ENCODE peak calls at places on chromosomes 12 and 14, in nine cellular contexts. One of them, this sample, is unnamed.

GRCh38 chr14:95286649-95287048 is 33.1 kb downstream of the CLMN start:
- ATAC-seq in sciatic nerve: no peak
- ATAC-seq in left cardiac atrium: no peak
- ATAC-seq in activated CD8-positive, alpha-beta T cell treated with anti-CD3 and anti-CD28 coated beads, Interleukin-2, amount 10 ng/mL, durations not matched to agents 7 days and 5 days: no peak
- ATAC-seq in right cardiac atrium: no peak
- ATAC-seq in stimulated activated naive CD8-positive, alpha-beta T cell treated with anti-CD3 and anti-CD28 coated beads, Interleukin-15, amount 100 ng/mL, for 72 hours: no peak
- ATAC-seq in activated naive CD4-positive, alpha-beta T cell treated with anti-CD3 and anti-CD28 coated beads, Interleukin-2, amount 50 U/mL, for 72 hours: no peak
- ATAC-seq in CD4-positive, alpha-beta T cell: no peak
- ATAC-seq in aorta: no peak
- ATAC-seq in this sample: no peak

GRCh38 chr12:24741216-24741615 is 207.7 kb downstream of the BCAT1 start:
- ATAC-seq in sciatic nerve: no peak
- ATAC-seq in left cardiac atrium: no peak
- ATAC-seq in activated CD8-positive, alpha-beta T cell treated with anti-CD3 and anti-CD28 coated beads, Interleukin-2, amount 10 ng/mL, durations not matched to agents 7 days and 5 days: no peak
- ATAC-seq in right cardiac atrium: no peak
- ATAC-seq in stimulated activated naive CD8-positive, alpha-beta T cell treated with anti-CD3 and anti-CD28 coated beads, Interleukin-15, amount 100 ng/mL, for 72 hours: no peak
- ATAC-seq in activated naive CD4-positive, alpha-beta T cell treated with anti-CD3 and anti-CD28 coated beads, Interleukin-2, amount 50 U/mL, for 72 hours: no peak
- ATAC-seq in CD4-positive, alpha-beta T cell: no peak
- ATAC-seq in aorta: no peak
- ATAC-seq in this sample: no peak

GRCh38 chr14:61710853-61711817 is 15.8 kb downstream of the HIF1A start:
- ATAC-seq in sciatic nerve: no peak
- ATAC-seq in left cardiac atrium: no peak
- ATAC-seq in activated CD8-positive, alpha-beta T cell treated with anti-CD3 and anti-CD28 coated beads, Interleukin-2, amount 10 ng/mL, durations not matched to agents 7 days and 5 days: peak; percentile 40
- ATAC-seq in right cardiac atrium: no peak
- ATAC-seq in stimulated activated naive CD8-positive, alpha-beta T cell treated with anti-CD3 and anti-CD28 coated beads, Interleukin-15, amount 100 ng/mL, for 72 hours: no peak
- ATAC-seq in activated naive CD4-positive, alpha-beta T cell treated with anti-CD3 and anti-CD28 coated beads, Interleukin-2, amount 50 U/mL, for 72 hours: peak; percentile 17
- ATAC-seq in CD4-positive, alpha-beta T cell: peak; percentile 37
- ATAC-seq in aorta: no peak
- ATAC-seq in this sample: no peak

GRCh38 chr14:56358265-56358664 is 221.3 kb upstream of the TMEM260 start:
- ATAC-seq in sciatic nerve: no peak
- ATAC-seq in left cardiac atrium: no peak
- ATAC-seq in activated CD8-positive, alpha-beta T cell treated with anti-CD3 and anti-CD28 coated beads, Interleukin-2, amount 10 ng/mL, durations not matched to agents 7 days and 5 days: no peak
- ATAC-seq in right cardiac atrium: no peak
- ATAC-seq in stimulated activated naive CD8-positive, alpha-beta T cell treated with anti-CD3 and anti-CD28 coated beads, Interleukin-15, amount 100 ng/mL, for 72 hours: peak; percentile 43
- ATAC-seq in activated naive CD4-positive, alpha-beta T cell treated with anti-CD3 and anti-CD28 coated beads, Interleukin-2, amount 50 U/mL, for 72 hours: peak; percentile 78
- ATAC-seq in CD4-positive, alpha-beta T cell: no peak
- ATAC-seq in aorta: no peak
- ATAC-seq in this sample: no peak

GRCh38 chr14:53999061-53999488 is 42.5 kb upstream of the BMP4 start:
- ATAC-seq in sciatic nerve: no peak
- ATAC-seq in left cardiac atrium: no peak
- ATAC-seq in activated CD8-positive, alpha-beta T cell treated with anti-CD3 and anti-CD28 coated beads, Interleukin-2, amount 10 ng/mL, durations not matched to agents 7 days and 5 days: no peak
- ATAC-seq in right cardiac atrium: no peak
- ATAC-seq in stimulated activated naive CD8-positive, alpha-beta T cell treated with anti-CD3 and anti-CD28 coated beads, Interleukin-15, amount 100 ng/mL, for 72 hours: no peak
- ATAC-seq in activated naive CD4-positive, alpha-beta T cell treated with anti-CD3 and anti-CD28 coated beads, Interleukin-2, amount 50 U/mL, for 72 hours: no peak
- ATAC-seq in CD4-positive, alpha-beta T cell: no peak
- ATAC-seq in aorta: no peak
- ATAC-seq in this sample: no peak

GRCh38 chr14:104085032-104085888 is at the start of gene ASPG:
- ATAC-seq in sciatic nerve: peak; percentile 69
- ATAC-seq in left cardiac atrium: peak; percentile 53
- ATAC-seq in activated CD8-positive, alpha-beta T cell treated with anti-CD3 and anti-CD28 coated beads, Interleukin-2, amount 10 ng/mL, durations not matched to agents 7 days and 5 days: peak; percentile 62
- ATAC-seq in right cardiac atrium: peak; percentile 50
- ATAC-seq in stimulated activated naive CD8-positive, alpha-beta T cell treated with anti-CD3 and anti-CD28 coated beads, Interleukin-15, amount 100 ng/mL, for 72 hours: peak; percentile 34
- ATAC-seq in activated naive CD4-positive, alpha-beta T cell treated with anti-CD3 and anti-CD28 coated beads, Interleukin-2, amount 50 U/mL, for 72 hours: peak; percentile 75
- ATAC-seq in CD4-positive, alpha-beta T cell: peak; percentile 62
- ATAC-seq in aorta: peak; percentile 44
- ATAC-seq in this sample: peak; percentile 29

GRCh38 chr14:24874514-24875202 is 175.3 kb downstream of the STXBP6 start:
- ATAC-seq in sciatic nerve: no peak
- ATAC-seq in left cardiac atrium: no peak
- ATAC-seq in activated CD8-positive, alpha-beta T cell treated with anti-CD3 and anti-CD28 coated beads, Interleukin-2, amount 10 ng/mL, durations not matched to agents 7 days and 5 days: no peak
- ATAC-seq in right cardiac atrium: no peak
- ATAC-seq in stimulated activated naive CD8-positive, alpha-beta T cell treated with anti-CD3 and anti-CD28 coated beads, Interleukin-15, amount 100 ng/mL, for 72 hours: no peak
- ATAC-seq in activated naive CD4-positive, alpha-beta T cell treated with anti-CD3 and anti-CD28 coated beads, Interleukin-2, amount 50 U/mL, for 72 hours: no peak
- ATAC-seq in CD4-positive, alpha-beta T cell: no peak
- ATAC-seq in aorta: no peak
- ATAC-seq in this sample: no peak

GRCh38 chr12:90390947-90391346 is 564.0 kb downstream of the CCER1 start:
- ATAC-seq in sciatic nerve: no peak
- ATAC-seq in left cardiac atrium: no peak
- ATAC-seq in activated CD8-positive, alpha-beta T cell treated with anti-CD3 and anti-CD28 coated beads, Interleukin-2, amount 10 ng/mL, durations not matched to agents 7 days and 5 days: no peak
- ATAC-seq in right cardiac atrium: no peak
- ATAC-seq in stimulated activated naive CD8-positive, alpha-beta T cell treated with anti-CD3 and anti-CD28 coated beads, Interleukin-15, amount 100 ng/mL, for 72 hours: no peak
- ATAC-seq in activated naive CD4-positive, alpha-beta T cell treated with anti-CD3 and anti-CD28 coated beads, Interleukin-2, amount 50 U/mL, for 72 hours: no peak
- ATAC-seq in CD4-positive, alpha-beta T cell: no peak
- ATAC-seq in aorta: no peak
- ATAC-seq in this sample: no peak

GRCh38 chr12:54984602-54985376 is at the start of gene TESPA1:
- ATAC-seq in sciatic nerve: peak; percentile 88
- ATAC-seq in left cardiac atrium: peak; percentile 82
- ATAC-seq in activated CD8-positive, alpha-beta T cell treated with anti-CD3 and anti-CD28 coated beads, Interleukin-2, amount 10 ng/mL, durations not matched to agents 7 days and 5 days: peak; percentile 85
- ATAC-seq in right cardiac atrium: peak; percentile 81
- ATAC-seq in stimulated activated naive CD8-positive, alpha-beta T cell treated with anti-CD3 and anti-CD28 coated beads, Interleukin-15, amount 100 ng/mL, for 72 hours: peak; percentile 93
- ATAC-seq in activated naive CD4-positive, alpha-beta T cell treated with anti-CD3 and anti-CD28 coated beads, Interleukin-2, amount 50 U/mL, for 72 hours: peak; percentile 86
- ATAC-seq in CD4-positive, alpha-beta T cell: peak; percentile 87
- ATAC-seq in aorta: peak; percentile 53
- ATAC-seq in this sample: peak; percentile 43

GRCh38 chr12:81080431-81080983 is 2.6 kb downstream of the ACSS3 start:
- ATAC-seq in sciatic nerve: peak; percentile 54
- ATAC-seq in left cardiac atrium: peak; percentile 21
- ATAC-seq in activated CD8-positive, alpha-beta T cell treated with anti-CD3 and anti-CD28 coated beads, Interleukin-2, amount 10 ng/mL, durations not matched to agents 7 days and 5 days: no peak
- ATAC-seq in right cardiac atrium: peak; percentile 44
- ATAC-seq in stimulated activated naive CD8-positive, alpha-beta T cell treated with anti-CD3 and anti-CD28 coated beads, Interleukin-15, amount 100 ng/mL, for 72 hours: no peak
- ATAC-seq in activated naive CD4-positive, alpha-beta T cell treated with anti-CD3 and anti-CD28 coated beads, Interleukin-2, amount 50 U/mL, for 72 hours: no peak
- ATAC-seq in CD4-positive, alpha-beta T cell: no peak
- ATAC-seq in aorta: peak; percentile 52
- ATAC-seq in this sample: no peak

GRCh38 chr12:1612196-1612595 is 16.8 kb upstream of the WNT5B start:
- ATAC-seq in sciatic nerve: peak; percentile 31
- ATAC-seq in left cardiac atrium: no peak
- ATAC-seq in activated CD8-positive, alpha-beta T cell treated with anti-CD3 and anti-CD28 coated beads, Interleukin-2, amount 10 ng/mL, durations not matched to agents 7 days and 5 days: no peak
- ATAC-seq in right cardiac atrium: no peak
- ATAC-seq in stimulated activated naive CD8-positive, alpha-beta T cell treated with anti-CD3 and anti-CD28 coated beads, Interleukin-15, amount 100 ng/mL, for 72 hours: no peak
- ATAC-seq in activated naive CD4-positive, alpha-beta T cell treated with anti-CD3 and anti-CD28 coated beads, Interleukin-2, amount 50 U/mL, for 72 hours: no peak
- ATAC-seq in CD4-positive, alpha-beta T cell: no peak
- ATAC-seq in aorta: no peak
- ATAC-seq in this sample: no peak

GRCh38 chr12:75713434-75713833 is 202.0 kb upstream of the KRR1 start:
- ATAC-seq in sciatic nerve: no peak
- ATAC-seq in left cardiac atrium: no peak
- ATAC-seq in activated CD8-positive, alpha-beta T cell treated with anti-CD3 and anti-CD28 coated beads, Interleukin-2, amount 10 ng/mL, durations not matched to agents 7 days and 5 days: no peak
- ATAC-seq in right cardiac atrium: no peak
- ATAC-seq in stimulated activated naive CD8-positive, alpha-beta T cell treated with anti-CD3 and anti-CD28 coated beads, Interleukin-15, amount 100 ng/mL, for 72 hours: no peak
- ATAC-seq in activated naive CD4-positive, alpha-beta T cell treated with anti-CD3 and anti-CD28 coated beads, Interleukin-2, amount 50 U/mL, for 72 hours: peak; percentile 69
- ATAC-seq in CD4-positive, alpha-beta T cell: no peak
- ATAC-seq in aorta: no peak
- ATAC-seq in this sample: no peak

GRCh38 chr12:100221523-100221922 is 20.9 kb downstream of the ACTR6 start:
- ATAC-seq in sciatic nerve: no peak
- ATAC-seq in left cardiac atrium: no peak
- ATAC-seq in activated CD8-positive, alpha-beta T cell treated with anti-CD3 and anti-CD28 coated beads, Interleukin-2, amount 10 ng/mL, durations not matched to agents 7 days and 5 days: no peak
- ATAC-seq in right cardiac atrium: no peak
- ATAC-seq in stimulated activated naive CD8-positive, alpha-beta T cell treated with anti-CD3 and anti-CD28 coated beads, Interleukin-15, amount 100 ng/mL, for 72 hours: no peak
- ATAC-seq in activated naive CD4-positive, alpha-beta T cell treated with anti-CD3 and anti-CD28 coated beads, Interleukin-2, amount 50 U/mL, for 72 hours: no peak
- ATAC-seq in CD4-positive, alpha-beta T cell: no peak
- ATAC-seq in aorta: no peak
- ATAC-seq in this sample: no peak

GRCh38 chr12:108477055-108477880 is 37.8 kb upstream of the FICD start:
- ATAC-seq in sciatic nerve: no peak
- ATAC-seq in left cardiac atrium: no peak
- ATAC-seq in activated CD8-positive, alpha-beta T cell treated with anti-CD3 and anti-CD28 coated beads, Interleukin-2, amount 10 ng/mL, durations not matched to agents 7 days and 5 days: no peak
- ATAC-seq in right cardiac atrium: no peak
- ATAC-seq in stimulated activated naive CD8-positive, alpha-beta T cell treated with anti-CD3 and anti-CD28 coated beads, Interleukin-15, amount 100 ng/mL, for 72 hours: no peak
- ATAC-seq in activated naive CD4-positive, alpha-beta T cell treated with anti-CD3 and anti-CD28 coated beads, Interleukin-2, amount 50 U/mL, for 72 hours: no peak
- ATAC-seq in CD4-positive, alpha-beta T cell: no peak
- ATAC-seq in aorta: no peak
- ATAC-seq in this sample: no peak

GRCh38 chr14:65296402-65296801 is 116.1 kb upstream of the FUT8 start:
- ATAC-seq in sciatic nerve: no peak
- ATAC-seq in left cardiac atrium: no peak
- ATAC-seq in activated CD8-positive, alpha-beta T cell treated with anti-CD3 and anti-CD28 coated beads, Interleukin-2, amount 10 ng/mL, durations not matched to agents 7 days and 5 days: no peak
- ATAC-seq in right cardiac atrium: no peak
- ATAC-seq in stimulated activated naive CD8-positive, alpha-beta T cell treated with anti-CD3 and anti-CD28 coated beads, Interleukin-15, amount 100 ng/mL, for 72 hours: no peak
- ATAC-seq in activated naive CD4-positive, alpha-beta T cell treated with anti-CD3 and anti-CD28 coated beads, Interleukin-2, amount 50 U/mL, for 72 hours: no peak
- ATAC-seq in CD4-positive, alpha-beta T cell: no peak
- ATAC-seq in aorta: no peak
- ATAC-seq in this sample: no peak

GRCh38 chr14:100261621-100262020 is 22.7 kb downstream of the YY1 start:
- ATAC-seq in sciatic nerve: no peak
- ATAC-seq in left cardiac atrium: no peak
- ATAC-seq in activated CD8-positive, alpha-beta T cell treated with anti-CD3 and anti-CD28 coated beads, Interleukin-2, amount 10 ng/mL, durations not matched to agents 7 days and 5 days: peak; percentile 73
- ATAC-seq in right cardiac atrium: no peak
- ATAC-seq in stimulated activated naive CD8-positive, alpha-beta T cell treated with anti-CD3 and anti-CD28 coated beads, Interleukin-15, amount 100 ng/mL, for 72 hours: peak; percentile 92
- ATAC-seq in activated naive CD4-positive, alpha-beta T cell treated with anti-CD3 and anti-CD28 coated beads, Interleukin-2, amount 50 U/mL, for 72 hours: peak; percentile 92
- ATAC-seq in CD4-positive, alpha-beta T cell: peak; percentile 56
- ATAC-seq in aorta: no peak
- ATAC-seq in this sample: no peak

GRCh38 chr12:94147377-94147990 is 893 bp upstream of the PLXNC1 start:
- ATAC-seq in sciatic nerve: no peak
- ATAC-seq in left cardiac atrium: no peak
- ATAC-seq in activated CD8-positive, alpha-beta T cell treated with anti-CD3 and anti-CD28 coated beads, Interleukin-2, amount 10 ng/mL, durations not matched to agents 7 days and 5 days: no peak
- ATAC-seq in right cardiac atrium: no peak
- ATAC-seq in stimulated activated naive CD8-positive, alpha-beta T cell treated with anti-CD3 and anti-CD28 coated beads, Interleukin-15, amount 100 ng/mL, for 72 hours: no peak
- ATAC-seq in activated naive CD4-positive, alpha-beta T cell treated with anti-CD3 and anti-CD28 coated beads, Interleukin-2, amount 50 U/mL, for 72 hours: no peak
- ATAC-seq in CD4-positive, alpha-beta T cell: no peak
- ATAC-seq in aorta: no peak
- ATAC-seq in this sample: no peak

GRCh38 chr14:88476375-88476774 is 78.4 kb downstream of the PTPN21 start:
- ATAC-seq in sciatic nerve: no peak
- ATAC-seq in left cardiac atrium: no peak
- ATAC-seq in activated CD8-positive, alpha-beta T cell treated with anti-CD3 and anti-CD28 coated beads, Interleukin-2, amount 10 ng/mL, durations not matched to agents 7 days and 5 days: no peak
- ATAC-seq in right cardiac atrium: no peak
- ATAC-seq in stimulated activated naive CD8-positive, alpha-beta T cell treated with anti-CD3 and anti-CD28 coated beads, Interleukin-15, amount 100 ng/mL, for 72 hours: no peak
- ATAC-seq in activated naive CD4-positive, alpha-beta T cell treated with anti-CD3 and anti-CD28 coated beads, Interleukin-2, amount 50 U/mL, for 72 hours: no peak
- ATAC-seq in CD4-positive, alpha-beta T cell: no peak
- ATAC-seq in aorta: no peak
- ATAC-seq in this sample: no peak

GRCh38 chr12:70908978-70909377 is 11.6 kb downstream of the PTPRR start:
- ATAC-seq in sciatic nerve: no peak
- ATAC-seq in left cardiac atrium: no peak
- ATAC-seq in activated CD8-positive, alpha-beta T cell treated with anti-CD3 and anti-CD28 coated beads, Interleukin-2, amount 10 ng/mL, durations not matched to agents 7 days and 5 days: no peak
- ATAC-seq in right cardiac atrium: no peak
- ATAC-seq in stimulated activated naive CD8-positive, alpha-beta T cell treated with anti-CD3 and anti-CD28 coated beads, Interleukin-15, amount 100 ng/mL, for 72 hours: no peak
- ATAC-seq in activated naive CD4-positive, alpha-beta T cell treated with anti-CD3 and anti-CD28 coated beads, Interleukin-2, amount 50 U/mL, for 72 hours: no peak
- ATAC-seq in CD4-positive, alpha-beta T cell: no peak
- ATAC-seq in aorta: no peak
- ATAC-seq in this sample: no peak

GRCh38 chr12:57886590-57887363 is 40.2 kb upstream of the CTDSP2 start:
- ATAC-seq in sciatic nerve: no peak
- ATAC-seq in left cardiac atrium: no peak
- ATAC-seq in activated CD8-positive, alpha-beta T cell treated with anti-CD3 and anti-CD28 coated beads, Interleukin-2, amount 10 ng/mL, durations not matched to agents 7 days and 5 days: no peak
- ATAC-seq in right cardiac atrium: no peak
- ATAC-seq in stimulated activated naive CD8-positive, alpha-beta T cell treated with anti-CD3 and anti-CD28 coated beads, Interleukin-15, amount 100 ng/mL, for 72 hours: no peak
- ATAC-seq in activated naive CD4-positive, alpha-beta T cell treated with anti-CD3 and anti-CD28 coated beads, Interleukin-2, amount 50 U/mL, for 72 hours: no peak
- ATAC-seq in CD4-positive, alpha-beta T cell: no peak
- ATAC-seq in aorta: no peak
- ATAC-seq in this sample: no peak

GRCh38 chr12:32804301-32804700 is 48.6 kb upstream of the YARS2 start:
- ATAC-seq in sciatic nerve: no peak
- ATAC-seq in left cardiac atrium: no peak
- ATAC-seq in activated CD8-positive, alpha-beta T cell treated with anti-CD3 and anti-CD28 coated beads, Interleukin-2, amount 10 ng/mL, durations not matched to agents 7 days and 5 days: no peak
- ATAC-seq in right cardiac atrium: no peak
- ATAC-seq in stimulated activated naive CD8-positive, alpha-beta T cell treated with anti-CD3 and anti-CD28 coated beads, Interleukin-15, amount 100 ng/mL, for 72 hours: no peak
- ATAC-seq in activated naive CD4-positive, alpha-beta T cell treated with anti-CD3 and anti-CD28 coated beads, Interleukin-2, amount 50 U/mL, for 72 hours: no peak
- ATAC-seq in CD4-positive, alpha-beta T cell: no peak
- ATAC-seq in aorta: no peak
- ATAC-seq in this sample: no peak

GRCh38 chr14:100532154-100532915 is 54.9 kb downstream of the BEGAIN start:
- ATAC-seq in sciatic nerve: no peak
- ATAC-seq in left cardiac atrium: no peak
- ATAC-seq in activated CD8-positive, alpha-beta T cell treated with anti-CD3 and anti-CD28 coated beads, Interleukin-2, amount 10 ng/mL, durations not matched to agents 7 days and 5 days: no peak
- ATAC-seq in right cardiac atrium: no peak
- ATAC-seq in stimulated activated naive CD8-positive, alpha-beta T cell treated with anti-CD3 and anti-CD28 coated beads, Interleukin-15, amount 100 ng/mL, for 72 hours: no peak
- ATAC-seq in activated naive CD4-positive, alpha-beta T cell treated with anti-CD3 and anti-CD28 coated beads, Interleukin-2, amount 50 U/mL, for 72 hours: no peak
- ATAC-seq in CD4-positive, alpha-beta T cell: no peak
- ATAC-seq in aorta: no peak
- ATAC-seq in this sample: no peak

GRCh38 chr12:44428825-44429224 is 447.3 kb downstream of the NELL2 start:
- ATAC-seq in sciatic nerve: no peak
- ATAC-seq in left cardiac atrium: no peak
- ATAC-seq in activated CD8-positive, alpha-beta T cell treated with anti-CD3 and anti-CD28 coated beads, Interleukin-2, amount 10 ng/mL, durations not matched to agents 7 days and 5 days: no peak
- ATAC-seq in right cardiac atrium: no peak
- ATAC-seq in stimulated activated naive CD8-positive, alpha-beta T cell treated with anti-CD3 and anti-CD28 coated beads, Interleukin-15, amount 100 ng/mL, for 72 hours: no peak
- ATAC-seq in activated naive CD4-positive, alpha-beta T cell treated with anti-CD3 and anti-CD28 coated beads, Interleukin-2, amount 50 U/mL, for 72 hours: no peak
- ATAC-seq in CD4-positive, alpha-beta T cell: no peak
- ATAC-seq in aorta: no peak
- ATAC-seq in this sample: no peak

GRCh38 chr12:92574911-92575570 is 127.7 kb upstream of the PLEKHG7 start:
- ATAC-seq in sciatic nerve: peak; percentile 41
- ATAC-seq in left cardiac atrium: peak; percentile 35
- ATAC-seq in activated CD8-positive, alpha-beta T cell treated with anti-CD3 and anti-CD28 coated beads, Interleukin-2, amount 10 ng/mL, durations not matched to agents 7 days and 5 days: no peak
- ATAC-seq in right cardiac atrium: peak; percentile 74
- ATAC-seq in stimulated activated naive CD8-positive, alpha-beta T cell treated with anti-CD3 and anti-CD28 coated beads, Interleukin-15, amount 100 ng/mL, for 72 hours: no peak
- ATAC-seq in activated naive CD4-positive, alpha-beta T cell treated with anti-CD3 and anti-CD28 coated beads, Interleukin-2, amount 50 U/mL, for 72 hours: no peak
- ATAC-seq in CD4-positive, alpha-beta T cell: no peak
- ATAC-seq in aorta: peak; percentile 36
- ATAC-seq in this sample: no peak

GRCh38 chr14:101595887-101596721 is 34.8 kb downstream of the DIO3 start:
- ATAC-seq in sciatic nerve: no peak
- ATAC-seq in left cardiac atrium: no peak
- ATAC-seq in activated CD8-positive, alpha-beta T cell treated with anti-CD3 and anti-CD28 coated beads, Interleukin-2, amount 10 ng/mL, durations not matched to agents 7 days and 5 days: peak; percentile 46
- ATAC-seq in right cardiac atrium: no peak
- ATAC-seq in stimulated activated naive CD8-positive, alpha-beta T cell treated with anti-CD3 and anti-CD28 coated beads, Interleukin-15, amount 100 ng/mL, for 72 hours: peak; percentile 75
- ATAC-seq in activated naive CD4-positive, alpha-beta T cell treated with anti-CD3 and anti-CD28 coated beads, Interleukin-2, amount 50 U/mL, for 72 hours: no peak
- ATAC-seq in CD4-positive, alpha-beta T cell: peak; percentile 53
- ATAC-seq in aorta: no peak
- ATAC-seq in this sample: no peak

GRCh38 chr14:81453166-81453766 is 53.1 kb upstream of the STON2 start:
- ATAC-seq in sciatic nerve: peak; percentile 42
- ATAC-seq in left cardiac atrium: peak; percentile 39
- ATAC-seq in activated CD8-positive, alpha-beta T cell treated with anti-CD3 and anti-CD28 coated beads, Interleukin-2, amount 10 ng/mL, durations not matched to agents 7 days and 5 days: peak; percentile 74
- ATAC-seq in right cardiac atrium: peak; percentile 29
- ATAC-seq in stimulated activated naive CD8-positive, alpha-beta T cell treated with anti-CD3 and anti-CD28 coated beads, Interleukin-15, amount 100 ng/mL, for 72 hours: peak; percentile 49
- ATAC-seq in activated naive CD4-positive, alpha-beta T cell treated with anti-CD3 and anti-CD28 coated beads, Interleukin-2, amount 50 U/mL, for 72 hours: peak; percentile 73
- ATAC-seq in CD4-positive, alpha-beta T cell: peak; percentile 76
- ATAC-seq in aorta: peak; percentile 73
- ATAC-seq in this sample: no peak

GRCh38 chr14:50113381-50113811 is 3.0 kb downstream of the VCPKMT start:
- ATAC-seq in sciatic nerve: no peak
- ATAC-seq in left cardiac atrium: no peak
- ATAC-seq in activated CD8-positive, alpha-beta T cell treated with anti-CD3 and anti-CD28 coated beads, Interleukin-2, amount 10 ng/mL, durations not matched to agents 7 days and 5 days: no peak
- ATAC-seq in right cardiac atrium: no peak
- ATAC-seq in stimulated activated naive CD8-positive, alpha-beta T cell treated with anti-CD3 and anti-CD28 coated beads, Interleukin-15, amount 100 ng/mL, for 72 hours: no peak
- ATAC-seq in activated naive CD4-positive, alpha-beta T cell treated with anti-CD3 and anti-CD28 coated beads, Interleukin-2, amount 50 U/mL, for 72 hours: no peak
- ATAC-seq in CD4-positive, alpha-beta T cell: no peak
- ATAC-seq in aorta: no peak
- ATAC-seq in this sample: no peak

GRCh38 chr12:40714636-40715035 is 22.4 kb downstream of the CNTN1 start:
- ATAC-seq in sciatic nerve: peak; percentile 52
- ATAC-seq in left cardiac atrium: no peak
- ATAC-seq in activated CD8-positive, alpha-beta T cell treated with anti-CD3 and anti-CD28 coated beads, Interleukin-2, amount 10 ng/mL, durations not matched to agents 7 days and 5 days: no peak
- ATAC-seq in right cardiac atrium: no peak
- ATAC-seq in stimulated activated naive CD8-positive, alpha-beta T cell treated with anti-CD3 and anti-CD28 coated beads, Interleukin-15, amount 100 ng/mL, for 72 hours: no peak
- ATAC-seq in activated naive CD4-positive, alpha-beta T cell treated with anti-CD3 and anti-CD28 coated beads, Interleukin-2, amount 50 U/mL, for 72 hours: no peak
- ATAC-seq in CD4-positive, alpha-beta T cell: no peak
- ATAC-seq in aorta: no peak
- ATAC-seq in this sample: no peak

GRCh38 chr12:91885851-91886250 is 259.8 kb downstream of the BTG1 start:
- ATAC-seq in sciatic nerve: no peak
- ATAC-seq in left cardiac atrium: no peak
- ATAC-seq in activated CD8-positive, alpha-beta T cell treated with anti-CD3 and anti-CD28 coated beads, Interleukin-2, amount 10 ng/mL, durations not matched to agents 7 days and 5 days: no peak
- ATAC-seq in right cardiac atrium: no peak
- ATAC-seq in stimulated activated naive CD8-positive, alpha-beta T cell treated with anti-CD3 and anti-CD28 coated beads, Interleukin-15, amount 100 ng/mL, for 72 hours: no peak
- ATAC-seq in activated naive CD4-positive, alpha-beta T cell treated with anti-CD3 and anti-CD28 coated beads, Interleukin-2, amount 50 U/mL, for 72 hours: no peak
- ATAC-seq in CD4-positive, alpha-beta T cell: no peak
- ATAC-seq in aorta: no peak
- ATAC-seq in this sample: no peak

GRCh38 chr12:102347761-102348160 is 132.6 kb downstream of the IGF1 start:
- ATAC-seq in sciatic nerve: no peak
- ATAC-seq in left cardiac atrium: peak; percentile 23
- ATAC-seq in activated CD8-positive, alpha-beta T cell treated with anti-CD3 and anti-CD28 coated beads, Interleukin-2, amount 10 ng/mL, durations not matched to agents 7 days and 5 days: no peak
- ATAC-seq in right cardiac atrium: no peak
- ATAC-seq in stimulated activated naive CD8-positive, alpha-beta T cell treated with anti-CD3 and anti-CD28 coated beads, Interleukin-15, amount 100 ng/mL, for 72 hours: no peak
- ATAC-seq in activated naive CD4-positive, alpha-beta T cell treated with anti-CD3 and anti-CD28 coated beads, Interleukin-2, amount 50 U/mL, for 72 hours: no peak
- ATAC-seq in CD4-positive, alpha-beta T cell: no peak
- ATAC-seq in aorta: no peak
- ATAC-seq in this sample: no peak

This sample was measured in gastroesophageal sphincter.